ENCODE peak calls at places on chromosomes 3 and 15, in eight cellular contexts. Y is PC-3, N is MM.1S, K is GM23338, I is HCT116, Z is GM23248, S is neural progenitor cell, C is hepatocyte. E is an unnamed sample.

GRCh38 chr15:95690631-95691340 is 639.7 kb upstream of the NR2F2 start:
- DNase-seq in Y (peak), N (peak), K (peak), I (no peak), Z (no peak), S (no peak), C (no peak), E (no peak)

GRCh38 chr15:26632500-26632899 is 140.4 kb downstream of the GABRB3 start:
- DNase-seq in Y (no peak), N (no peak), K (no peak), I (no peak), Z (no peak), S (no peak), C (no peak), E (peak)

GRCh38 chr3:13891492-13892073 is 11.7 kb upstream of the WNT7A start:
- DNase-seq in Y (no peak), N (no peak), K (peak), I (no peak), Z (no peak), S (peak), C (no peak), E (peak)

GRCh38 chr3:138042043-138042442 is 32.1 kb downstream of the CLDN18 start:
- DNase-seq in Y (peak), N (no peak), K (no peak), I (no peak), Z (peak), S (no peak), C (no peak), E (no peak)

GRCh38 chr3:98778383-98778782 is 15.2 kb downstream of the ST3GAL6 start:
- DNase-seq in Y (no peak), N (no peak), K (no peak), I (no peak), Z (peak), S (no peak), C (no peak), E (no peak)

GRCh38 chr3:32283304-32283703 is 44.8 kb downstream of the CMTM8 start:
- DNase-seq in Y (no peak), N (no peak), K (peak), I (no peak), Z (no peak), S (no peak), C (peak), E (no peak)

GRCh38 chr15:100120111-100120510 is 221.7 kb downstream of the ADAMTS17 start:
- DNase-seq in Y (no peak), N (no peak), K (no peak), I (no peak), Z (no peak), S (no peak), C (no peak), E (no peak)

GRCh38 chr3:16462679-16463078 is 50.8 kb downstream of the RFTN1 start:
- DNase-seq in Y (no peak), N (no peak), K (no peak), I (no peak), Z (no peak), S (no peak), C (no peak), E (no peak)

GRCh38 chr3:160564205-160564922 is 1.0 kb downstream of the KPNA4 start:
- DNase-seq in Y (peak), N (peak), K (peak), I (no peak), Z (peak), S (peak), C (peak), E (peak)

GRCh38 chr3:134481166-134481565 is 4.6 kb downstream of the ANAPC13 start:
- DNase-seq in Y (no peak), N (no peak), K (no peak), I (no peak), Z (no peak), S (no peak), C (no peak), E (no peak)

GRCh38 chr3:139308156-139309017 is 35.4 kb upstream of the MRPS22 start:
- DNase-seq in Y (peak), N (no peak), K (no peak), I (no peak), Z (no peak), S (peak), C (no peak), E (no peak)

GRCh38 chr15:71807691-71808091 is 2.7 kb upstream of the NR2E3 start:
- DNase-seq in Y (no peak), N (no peak), K (peak), I (no peak), Z (peak), S (peak), C (no peak), E (no peak)

GRCh38 chr15:45790325-45790943 is 155.6 kb downstream of the SQOR start:
- DNase-seq in Y (peak), N (peak), K (peak), I (peak), Z (peak), S (peak), C (peak), E (peak)

GRCh38 chr15:44034933-44035624 is 160.0 kb downstream of the FRMD5 start:
- DNase-seq in Y (peak), N (peak), K (no peak), I (no peak), Z (peak), S (no peak), C (no peak), E (no peak)

GRCh38 chr3:171353423-171353822 is 106.8 kb downstream of the TNIK start:
- DNase-seq in Y (peak), N (no peak), K (no peak), I (no peak), Z (peak), S (no peak), C (no peak), E (no peak)

GRCh38 chr3:127549826-127550487 is 40.6 kb downstream of the TPRA1 start:
- DNase-seq in Y (peak), N (no peak), K (no peak), I (no peak), Z (no peak), S (no peak), C (no peak), E (no peak)

GRCh38 chr15:70318996-70319465 is 221.3 kb upstream of the TLE3 start:
- DNase-seq in Y (peak), N (peak), K (no peak), I (no peak), Z (peak), S (no peak), C (peak), E (no peak)

GRCh38 chr15:34708422-34708821 is 46.4 kb downstream of the GJD2 start:
- DNase-seq in Y (peak), N (peak), K (peak), I (peak), Z (peak), S (peak), C (peak), E (peak)

GRCh38 chr15:101390060-101390459 is 95.0 kb upstream of the SNRPA1 start:
- DNase-seq in Y (no peak), N (no peak), K (no peak), I (no peak), Z (no peak), S (no peak), C (no peak), E (no peak)

GRCh38 chr3:72761410-72761809 is 86.8 kb downstream of the SHQ1 start:
- DNase-seq in Y (no peak), N (no peak), K (no peak), I (no peak), Z (no peak), S (no peak), C (no peak), E (peak)

GRCh38 chr3:129325383-129325782 is 46.7 kb downstream of the HMCES start:
- DNase-seq in Y (no peak), N (no peak), K (no peak), I (no peak), Z (no peak), S (no peak), C (no peak), E (no peak)

GRCh38 chr3:170809021-170809974 is 60.7 kb downstream of the RPL22L1 start:
- DNase-seq in Y (peak), N (peak), K (peak), I (peak), Z (peak), S (peak), C (peak), E (peak)

GRCh38 chr15:100383302-100384107 is 41.7 kb upstream of the ADAMTS17 start:
- DNase-seq in Y (peak), N (peak), K (peak), I (peak), Z (peak), S (peak), C (peak), E (peak)

GRCh38 chr3:160330111-160330510 is 68.9 kb downstream of the IFT80 start:
- DNase-seq in Y (no peak), N (no peak), K (no peak), I (no peak), Z (no peak), S (no peak), C (no peak), E (no peak)

GRCh38 chr15:20672469-20672868 is 130.9 kb upstream of the GOLGA6L6 start:
- DNase-seq in Y (no peak), N (peak), K (no peak), I (no peak), Z (no peak), S (no peak), C (no peak), E (no peak)

GRCh38 chr15:66615846-66616245 is 50.0 kb upstream of the LCTL start:
- DNase-seq in Y (no peak), N (no peak), K (no peak), I (no peak), Z (no peak), S (no peak), C (no peak), E (no peak)

GRCh38 chr3:13975686-13976085 is 95.8 kb upstream of the WNT7A start:
- DNase-seq in Y (no peak), N (no peak), K (no peak), I (no peak), Z (no peak), S (no peak), C (no peak), E (no peak)

GRCh38 chr3:191238321-191238817 is 39.3 kb downstream of the OSTN start:
- DNase-seq in Y (peak), N (no peak), K (no peak), I (no peak), Z (peak), S (no peak), C (no peak), E (no peak)

GRCh38 chr15:28943146-28943545 is 57.4 kb downstream of the APBA2 start:
- DNase-seq in Y (no peak), N (no peak), K (no peak), I (no peak), Z (no peak), S (no peak), C (no peak), E (no peak)

GRCh38 chr3:194638991-194639605 is 5.9 kb upstream of the TMEM44 start:
- DNase-seq in Y (no peak), N (no peak), K (no peak), I (no peak), Z (no peak), S (no peak), C (no peak), E (no peak)

GRCh38 chr3:151393146-151393831 is 8.7 kb upstream of the P2RY12 start:
- DNase-seq in Y (peak), N (no peak), K (peak), I (no peak), Z (no peak), S (no peak), C (no peak), E (no peak)

GRCh38 chr15:99149366-99149765 is 44.5 kb downstream of the SYNM start:
- DNase-seq in Y (no peak), N (no peak), K (no peak), I (no peak), Z (no peak), S (no peak), C (no peak), E (no peak)

GRCh38 chr3:87558482-87558881 is 282.1 kb upstream of the POU1F1 start:
- DNase-seq in Y (no peak), N (no peak), K (no peak), I (no peak), Z (no peak), S (no peak), C (no peak), E (no peak)

GRCh38 chr3:126983653-126984390 is 907 bp downstream of the PLXNA1 start:
- DNase-seq in Y (no peak), N (no peak), K (peak), I (no peak), Z (peak), S (peak), C (peak), E (no peak)

GRCh38 chr3:143529018-143529478 is 319.2 kb downstream of the SLC9A9 start:
- DNase-seq in Y (no peak), N (no peak), K (no peak), I (no peak), Z (peak), S (no peak), C (no peak), E (no peak)

GRCh38 chr3:17478673-17479072 is 263.8 kb downstream of the TBC1D5 start:
- DNase-seq in Y (peak), N (no peak), K (no peak), I (peak), Z (peak), S (no peak), C (peak), E (no peak)

GRCh38 chr3:41681479-41681878 is 280.4 kb downstream of the ULK4 start:
- DNase-seq in Y (peak), N (no peak), K (peak), I (no peak), Z (peak), S (no peak), C (peak), E (no peak)

GRCh38 chr3:557972-558371 is 361.4 kb downstream of the CHL1 start:
- DNase-seq in Y (no peak), N (peak), K (no peak), I (no peak), Z (no peak), S (no peak), C (no peak), E (peak)
- TF ChIP-seq EZH2phosphoT487 in Y (no peak), N (no peak), K (no peak), I (no peak), Z (no peak), S (no peak), C (no peak), E (no peak)

GRCh38 chr15:48385031-48385430 is 53.8 kb downstream of the DUT start:
- DNase-seq in Y (no peak), N (no peak), K (no peak), I (no peak), Z (peak), S (no peak), C (no peak), E (no peak)
- TF ChIP-seq EZH2phosphoT487 in Y (no peak), N (no peak), K (no peak), I (no peak), Z (no peak), S (no peak), C (no peak), E (no peak)

DNA sequence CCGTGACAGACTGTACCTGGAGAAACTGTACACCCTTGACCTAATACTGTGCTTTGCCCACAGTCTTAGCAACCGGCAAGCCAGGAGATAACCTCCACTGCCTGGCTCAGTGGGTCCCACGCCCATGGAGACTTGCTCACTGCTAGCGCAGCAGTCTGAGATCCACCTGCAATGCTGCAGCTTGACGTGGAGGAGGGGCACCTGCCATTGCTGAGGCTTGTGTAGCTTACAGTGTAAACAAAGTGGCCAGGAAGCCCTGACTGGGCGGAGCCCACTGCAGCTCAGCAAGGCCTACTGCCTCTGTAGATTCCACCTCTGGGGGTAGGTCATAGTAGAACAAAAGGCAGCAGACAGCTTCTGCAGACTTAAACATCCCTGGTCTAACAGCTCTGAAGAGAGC is 189.3 kb downstream of the EDEM1 start:
- DNase-seq in Y (peak), N (peak), K (no peak), I (no peak), Z (no peak), S (peak), C (peak), E (peak)
- TF ChIP-seq EZH2phosphoT487 in Y (no peak), N (no peak), K (no peak), I (no peak), Z (no peak), S (no peak), C (no peak), E (no peak)

GRCh38 chr3:50179710-50180109 is 11.7 kb upstream of the GNAT1 start:
- DNase-seq in Y (no peak), N (no peak), K (no peak), I (no peak), Z (no peak), S (no peak), C (no peak), E (no peak)
- TF ChIP-seq EZH2phosphoT487 in Y (no peak), N (no peak), K (no peak), I (no peak), Z (no peak), S (no peak), C (peak), E (no peak)

DNA sequence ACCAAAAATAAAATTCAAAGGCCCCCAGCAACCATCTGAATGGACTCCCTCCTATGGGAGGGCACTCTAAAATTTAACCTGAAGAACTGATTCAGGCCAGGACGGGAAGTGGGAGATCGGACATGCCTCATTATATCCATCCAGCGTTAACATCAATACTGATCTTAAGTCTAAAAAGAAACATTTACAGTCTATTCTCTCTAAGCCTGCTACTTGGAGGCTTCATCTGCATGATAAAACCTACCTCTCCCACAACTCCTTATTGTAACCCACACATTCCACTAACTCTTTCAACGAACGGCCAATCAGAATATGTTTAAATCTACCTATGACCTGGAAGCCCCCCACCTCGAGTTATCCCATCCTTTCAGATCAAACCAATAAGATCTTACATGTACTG is 68.4 kb downstream of the HERC1 start:
- DNase-seq in Y (no peak), N (no peak), K (peak), I (no peak), Z (no peak), S (peak), C (no peak), E (no peak)
- TF ChIP-seq EZH2phosphoT487 in Y (no peak), N (no peak), K (no peak), I (no peak), Z (no peak), S (no peak), C (no peak), E (no peak)